ENCODE peak calls at places on chromosome 1, in six cellular contexts. X is astrocyte of the spinal cord; A is GDM1; D is skeletal muscle cell; E is A172; G is NK-92 treated with Interleukin-12 subunit alpha and Interleukin-12 subunit beta, amount 100 ng/mL, for 24 hours. M is an unnamed sample.

GRCh38 chr1:168229893-168230292 is 4.1 kb downstream of the SFT2D2 start:
- DNase-seq in G (no peak), X (no peak), D (no peak), A (no peak), E (no peak), M (no peak)

GRCh38 chr1:190129367-190129766 is 348.3 kb downstream of the BRINP3 start:
- DNase-seq in X (no peak), G (no peak), E (no peak), A (no peak), D (no peak), M (no peak)

GRCh38 chr1:151790940-151791651 is 796 bp upstream of the TDRKH start:
- DNase-seq in E (peak), G (no peak), A (no peak), X (no peak), D (no peak), M (no peak)

GRCh38 chr1:220732621-220733020 is 15.5 kb upstream of the MTARC2 start:
- DNase-seq in G (no peak), E (no peak), X (no peak), D (no peak), A (no peak), M (no peak)

GRCh38 chr1:201456499-201457309 is 12.3 kb downstream of the PHLDA3 start:
- DNase-seq in X (peak), G (no peak), E (peak), D (peak), A (no peak), M (peak)

GRCh38 chr1:1344672-1345361 is 4.4 kb downstream of the DVL1 start:
- DNase-seq in E (peak), A (no peak), G (peak), D (no peak), X (peak), M (peak)

GRCh38 chr1:231335663-231336602 is 1.7 kb downstream of the EXOC8 start:
- DNase-seq in E (no peak), X (no peak), G (no peak), D (no peak), A (no peak), M (no peak)

GRCh38 chr1:228074954-228075730 is 7.4 kb upstream of the ARF1 start:
- DNase-seq in E (no peak), A (no peak), D (no peak), G (no peak), X (no peak), M (no peak)

GRCh38 chr1:173202430-173203145 is 4.5 kb downstream of the TNFSF4 start:
- DNase-seq in E (peak), X (peak), A (peak), D (peak), G (no peak), M (peak)

GRCh38 chr1:18668750-18669404 is 38.2 kb downstream of the PAX7 start:
- DNase-seq in X (no peak), A (no peak), D (no peak), G (no peak), E (no peak), M (peak)

GRCh38 chr1:156676820-156677615 is at the start of gene NES:
- DNase-seq in E (peak), X (peak), G (no peak), D (no peak), A (no peak), M (no peak)

GRCh38 chr1:119007672-119008482 is 19.7 kb upstream of the TBX15 start:
- DNase-seq in D (no peak), G (no peak), X (no peak), A (no peak), E (no peak), M (no peak)

GRCh38 chr1:9825101-9826074 is 1.6 kb upstream of the CLSTN1 start:
- DNase-seq in A (peak), D (no peak), E (peak), G (no peak), X (peak), M (peak)